ENCODE peak calls at places on chromosomes 12 and 14, in ten cellular contexts. One of them, this sample, is unnamed.

GRCh38 chr14:104311358-104311757 is 173.0 kb downstream of the KIF26A start:
- DNase-seq in brain microvascular endothelial cell: no peak
- DNase-seq in heart right ventricle: no peak
- DNase-seq in CD8-positive, alpha-beta memory T cell: no peak
- DNase-seq in endodermal cell: no peak
- DNase-seq in lower leg skin: no peak
- DNase-seq in CD8-positive, alpha-beta T cell: no peak
- DNase-seq in stomach: no peak
- DNase-seq in heart left ventricle: no peak
- DNase-seq in transverse colon: no peak
- DNase-seq in this sample: no peak

GRCh38 chr12:79689477-79690155 is 1.1 kb downstream of the PAWR start:
- DNase-seq in endodermal cell: peak
- DNase-seq in CD8-positive, alpha-beta T cell: no peak
- DNase-seq in lower leg skin: peak
- DNase-seq in heart left ventricle: peak
- DNase-seq in stomach: peak
- DNase-seq in heart right ventricle: peak
- DNase-seq in transverse colon: peak
- DNase-seq in CD8-positive, alpha-beta memory T cell: no peak
- DNase-seq in brain microvascular endothelial cell: peak
- DNase-seq in this sample: peak

GRCh38 chr12:48197549-48197966 is 5.5 kb downstream of the OR10AD1 start:
- DNase-seq in heart right ventricle: no peak
- DNase-seq in stomach: no peak
- DNase-seq in endodermal cell: no peak
- DNase-seq in transverse colon: no peak
- DNase-seq in lower leg skin: no peak
- DNase-seq in heart left ventricle: no peak
- DNase-seq in CD8-positive, alpha-beta memory T cell: no peak
- DNase-seq in CD8-positive, alpha-beta T cell: no peak
- DNase-seq in brain microvascular endothelial cell: peak
- DNase-seq in this sample: peak

GRCh38 chr14:60757617-60758016 is 23.1 kb downstream of the MNAT1 start:
- DNase-seq in lower leg skin: no peak
- DNase-seq in heart left ventricle: no peak
- DNase-seq in transverse colon: no peak
- DNase-seq in stomach: no peak
- DNase-seq in heart right ventricle: no peak
- DNase-seq in CD8-positive, alpha-beta memory T cell: no peak
- DNase-seq in brain microvascular endothelial cell: no peak
- DNase-seq in endodermal cell: no peak
- DNase-seq in CD8-positive, alpha-beta T cell: no peak
- DNase-seq in this sample: peak

GRCh38 chr14:24921903-24922302 is 128.0 kb downstream of the STXBP6 start:
- DNase-seq in endodermal cell: no peak
- DNase-seq in CD8-positive, alpha-beta T cell: no peak
- DNase-seq in lower leg skin: no peak
- DNase-seq in CD8-positive, alpha-beta memory T cell: no peak
- DNase-seq in brain microvascular endothelial cell: peak
- DNase-seq in heart right ventricle: no peak
- DNase-seq in stomach: no peak
- DNase-seq in heart left ventricle: no peak
- DNase-seq in transverse colon: no peak
- DNase-seq in this sample: peak

GRCh38 chr12:95480230-95480629 is 6.3 kb downstream of the METAP2 start:
- DNase-seq in transverse colon: no peak
- DNase-seq in endodermal cell: no peak
- DNase-seq in stomach: no peak
- DNase-seq in heart right ventricle: no peak
- DNase-seq in heart left ventricle: no peak
- DNase-seq in CD8-positive, alpha-beta T cell: no peak
- DNase-seq in CD8-positive, alpha-beta memory T cell: no peak
- DNase-seq in lower leg skin: no peak
- DNase-seq in brain microvascular endothelial cell: peak
- DNase-seq in this sample: no peak

GRCh38 chr14:76662580-76662979 is 98.7 kb upstream of the VASH1 start:
- DNase-seq in stomach: no peak
- DNase-seq in heart right ventricle: no peak
- DNase-seq in lower leg skin: no peak
- DNase-seq in brain microvascular endothelial cell: no peak
- DNase-seq in endodermal cell: no peak
- DNase-seq in CD8-positive, alpha-beta memory T cell: no peak
- DNase-seq in CD8-positive, alpha-beta T cell: no peak
- DNase-seq in heart left ventricle: no peak
- DNase-seq in transverse colon: no peak
- DNase-seq in this sample: no peak

GRCh38 chr14:100304825-100305445 is 1.3 kb downstream of the SLC25A29 start:
- DNase-seq in CD8-positive, alpha-beta T cell: no peak
- DNase-seq in lower leg skin: peak
- DNase-seq in stomach: peak
- DNase-seq in transverse colon: peak
- DNase-seq in heart right ventricle: peak
- DNase-seq in heart left ventricle: no peak
- DNase-seq in CD8-positive, alpha-beta memory T cell: no peak
- DNase-seq in brain microvascular endothelial cell: no peak
- DNase-seq in endodermal cell: peak
- DNase-seq in this sample: peak

GRCh38 chr12:93136243-93137015 is 207.3 kb upstream of the EEA1 start:
- DNase-seq in CD8-positive, alpha-beta T cell: no peak
- DNase-seq in lower leg skin: no peak
- DNase-seq in transverse colon: no peak
- DNase-seq in heart right ventricle: no peak
- DNase-seq in heart left ventricle: no peak
- DNase-seq in stomach: no peak
- DNase-seq in endodermal cell: no peak
- DNase-seq in brain microvascular endothelial cell: no peak
- DNase-seq in CD8-positive, alpha-beta memory T cell: no peak
- DNase-seq in this sample: no peak

GRCh38 chr12:89357297-89357730 is 5.0 kb upstream of the DUSP6 start:
- DNase-seq in CD8-positive, alpha-beta memory T cell: no peak
- DNase-seq in lower leg skin: no peak
- DNase-seq in heart right ventricle: no peak
- DNase-seq in brain microvascular endothelial cell: no peak
- DNase-seq in stomach: no peak
- DNase-seq in endodermal cell: peak
- DNase-seq in heart left ventricle: no peak
- DNase-seq in transverse colon: no peak
- DNase-seq in CD8-positive, alpha-beta T cell: no peak
- DNase-seq in this sample: no peak

GRCh38 chr12:810635-811415 is 58.4 kb downstream of the WNK1 start:
- DNase-seq in CD8-positive, alpha-beta memory T cell: no peak
- DNase-seq in brain microvascular endothelial cell: no peak
- DNase-seq in lower leg skin: no peak
- DNase-seq in heart left ventricle: no peak
- DNase-seq in heart right ventricle: no peak
- DNase-seq in CD8-positive, alpha-beta T cell: no peak
- DNase-seq in stomach: no peak
- DNase-seq in endodermal cell: no peak
- DNase-seq in transverse colon: no peak
- DNase-seq in this sample: peak

GRCh38 chr12:77049767-77050353 is 15.5 kb downstream of the E2F7 start:
- DNase-seq in CD8-positive, alpha-beta T cell: no peak
- DNase-seq in heart right ventricle: peak
- DNase-seq in transverse colon: no peak
- DNase-seq in lower leg skin: no peak
- DNase-seq in heart left ventricle: no peak
- DNase-seq in endodermal cell: no peak
- DNase-seq in CD8-positive, alpha-beta memory T cell: peak
- DNase-seq in brain microvascular endothelial cell: peak
- DNase-seq in stomach: no peak
- DNase-seq in this sample: peak

GRCh38 chr14:102217987-102218421 is 78.3 kb downstream of the WDR20 start:
- DNase-seq in transverse colon: no peak
- DNase-seq in CD8-positive, alpha-beta T cell: no peak
- DNase-seq in heart right ventricle: no peak
- DNase-seq in stomach: no peak
- DNase-seq in endodermal cell: no peak
- DNase-seq in CD8-positive, alpha-beta memory T cell: no peak
- DNase-seq in heart left ventricle: no peak
- DNase-seq in brain microvascular endothelial cell: no peak
- DNase-seq in lower leg skin: no peak
- DNase-seq in this sample: no peak

GRCh38 chr14:86237733-86238132 is 707.8 kb downstream of the FLRT2 start:
- DNase-seq in heart right ventricle: no peak
- DNase-seq in heart left ventricle: no peak
- DNase-seq in transverse colon: no peak
- DNase-seq in stomach: no peak
- DNase-seq in CD8-positive, alpha-beta T cell: no peak
- DNase-seq in brain microvascular endothelial cell: no peak
- DNase-seq in CD8-positive, alpha-beta memory T cell: no peak
- DNase-seq in endodermal cell: peak
- DNase-seq in lower leg skin: no peak
- DNase-seq in this sample: no peak
- H3K4me3 ChIP-seq in heart right ventricle: no peak
- H3K4me3 ChIP-seq in heart left ventricle: no peak
- H3K4me3 ChIP-seq in transverse colon: no peak
- H3K4me3 ChIP-seq in stomach: no peak
- H3K4me3 ChIP-seq in CD8-positive, alpha-beta T cell: no peak
- H3K4me3 ChIP-seq in brain microvascular endothelial cell: no peak
- H3K4me3 ChIP-seq in CD8-positive, alpha-beta memory T cell: no peak
- H3K4me3 ChIP-seq in endodermal cell: no peak
- H3K4me3 ChIP-seq in lower leg skin: no peak
- H3K4me3 ChIP-seq in this sample: no peak

GRCh38 chr14:52318057-52318456 is 3.9 kb downstream of the PTGER2 start:
- DNase-seq in CD8-positive, alpha-beta T cell: no peak
- DNase-seq in lower leg skin: no peak
- DNase-seq in brain microvascular endothelial cell: no peak
- DNase-seq in endodermal cell: no peak
- DNase-seq in stomach: no peak
- DNase-seq in transverse colon: no peak
- DNase-seq in heart left ventricle: no peak
- DNase-seq in heart right ventricle: no peak
- DNase-seq in CD8-positive, alpha-beta memory T cell: no peak
- DNase-seq in this sample: no peak
- H3K4me3 ChIP-seq in CD8-positive, alpha-beta T cell: peak
- H3K4me3 ChIP-seq in lower leg skin: no peak
- H3K4me3 ChIP-seq in brain microvascular endothelial cell: no peak
- H3K4me3 ChIP-seq in endodermal cell: no peak
- H3K4me3 ChIP-seq in stomach: peak
- H3K4me3 ChIP-seq in transverse colon: no peak
- H3K4me3 ChIP-seq in heart left ventricle: no peak
- H3K4me3 ChIP-seq in heart right ventricle: no peak
- H3K4me3 ChIP-seq in CD8-positive, alpha-beta memory T cell: peak
- H3K4me3 ChIP-seq in this sample: peak

GRCh38 chr12:33438890-33439586 is 581 bp downstream of the SYT10 start:
- DNase-seq in heart right ventricle: no peak
- DNase-seq in lower leg skin: no peak
- DNase-seq in endodermal cell: peak
- DNase-seq in CD8-positive, alpha-beta memory T cell: no peak
- DNase-seq in brain microvascular endothelial cell: no peak
- DNase-seq in CD8-positive, alpha-beta T cell: no peak
- DNase-seq in stomach: no peak
- DNase-seq in transverse colon: no peak
- DNase-seq in heart left ventricle: peak
- DNase-seq in this sample: peak
- H3K4me3 ChIP-seq in heart right ventricle: peak
- H3K4me3 ChIP-seq in lower leg skin: peak
- H3K4me3 ChIP-seq in endodermal cell: peak
- H3K4me3 ChIP-seq in CD8-positive, alpha-beta memory T cell: no peak
- H3K4me3 ChIP-seq in brain microvascular endothelial cell: peak
- H3K4me3 ChIP-seq in CD8-positive, alpha-beta T cell: no peak
- H3K4me3 ChIP-seq in stomach: peak
- H3K4me3 ChIP-seq in transverse colon: peak
- H3K4me3 ChIP-seq in heart left ventricle: peak
- H3K4me3 ChIP-seq in this sample: peak

GRCh38 chr12:27610380-27610779 is 85.9 kb upstream of the REP15 start:
- DNase-seq in heart right ventricle: no peak
- DNase-seq in endodermal cell: no peak
- DNase-seq in CD8-positive, alpha-beta T cell: no peak
- DNase-seq in brain microvascular endothelial cell: no peak
- DNase-seq in CD8-positive, alpha-beta memory T cell: no peak
- DNase-seq in stomach: no peak
- DNase-seq in transverse colon: no peak
- DNase-seq in lower leg skin: no peak
- DNase-seq in heart left ventricle: no peak
- DNase-seq in this sample: peak
- H3K4me3 ChIP-seq in heart right ventricle: no peak
- H3K4me3 ChIP-seq in endodermal cell: no peak
- H3K4me3 ChIP-seq in CD8-positive, alpha-beta T cell: no peak
- H3K4me3 ChIP-seq in brain microvascular endothelial cell: no peak
- H3K4me3 ChIP-seq in CD8-positive, alpha-beta memory T cell: no peak
- H3K4me3 ChIP-seq in stomach: no peak
- H3K4me3 ChIP-seq in transverse colon: no peak
- H3K4me3 ChIP-seq in lower leg skin: no peak
- H3K4me3 ChIP-seq in heart left ventricle: no peak
- H3K4me3 ChIP-seq in this sample: no peak

GRCh38 chr12:110741795-110742717 is 635 bp downstream of the PPP1CC start:
- DNase-seq in CD8-positive, alpha-beta memory T cell: peak
- DNase-seq in brain microvascular endothelial cell: peak
- DNase-seq in lower leg skin: no peak
- DNase-seq in CD8-positive, alpha-beta T cell: no peak
- DNase-seq in transverse colon: peak
- DNase-seq in endodermal cell: no peak
- DNase-seq in stomach: peak
- DNase-seq in heart left ventricle: no peak
- DNase-seq in heart right ventricle: peak
- DNase-seq in this sample: peak

GRCh38 chr12:110744176-110744575 is 1.5 kb upstream of the PPP1CC start:
- DNase-seq in brain microvascular endothelial cell: peak
- DNase-seq in CD8-positive, alpha-beta memory T cell: no peak
- DNase-seq in heart left ventricle: no peak
- DNase-seq in stomach: no peak
- DNase-seq in endodermal cell: no peak
- DNase-seq in CD8-positive, alpha-beta T cell: no peak
- DNase-seq in lower leg skin: peak
- DNase-seq in heart right ventricle: no peak
- DNase-seq in transverse colon: no peak
- DNase-seq in this sample: peak

GRCh38 chr12:110742718-110743570 is at the start of gene PPP1CC:
- DNase-seq in CD8-positive, alpha-beta T cell: peak
- DNase-seq in transverse colon: peak
- DNase-seq in heart left ventricle: peak
- DNase-seq in endodermal cell: peak
- DNase-seq in brain microvascular endothelial cell: peak
- DNase-seq in CD8-positive, alpha-beta memory T cell: peak
- DNase-seq in stomach: peak
- DNase-seq in lower leg skin: peak
- DNase-seq in heart right ventricle: peak
- DNase-seq in this sample: peak

GRCh38 chr12:110744697-110745264 is 2.1 kb upstream of the PPP1CC start:
- DNase-seq in transverse colon: peak
- DNase-seq in heart left ventricle: no peak
- DNase-seq in stomach: peak
- DNase-seq in CD8-positive, alpha-beta memory T cell: no peak
- DNase-seq in brain microvascular endothelial cell: no peak
- DNase-seq in lower leg skin: no peak
- DNase-seq in endodermal cell: peak
- DNase-seq in CD8-positive, alpha-beta T cell: no peak
- DNase-seq in heart right ventricle: no peak
- DNase-seq in this sample: no peak

DNA sequence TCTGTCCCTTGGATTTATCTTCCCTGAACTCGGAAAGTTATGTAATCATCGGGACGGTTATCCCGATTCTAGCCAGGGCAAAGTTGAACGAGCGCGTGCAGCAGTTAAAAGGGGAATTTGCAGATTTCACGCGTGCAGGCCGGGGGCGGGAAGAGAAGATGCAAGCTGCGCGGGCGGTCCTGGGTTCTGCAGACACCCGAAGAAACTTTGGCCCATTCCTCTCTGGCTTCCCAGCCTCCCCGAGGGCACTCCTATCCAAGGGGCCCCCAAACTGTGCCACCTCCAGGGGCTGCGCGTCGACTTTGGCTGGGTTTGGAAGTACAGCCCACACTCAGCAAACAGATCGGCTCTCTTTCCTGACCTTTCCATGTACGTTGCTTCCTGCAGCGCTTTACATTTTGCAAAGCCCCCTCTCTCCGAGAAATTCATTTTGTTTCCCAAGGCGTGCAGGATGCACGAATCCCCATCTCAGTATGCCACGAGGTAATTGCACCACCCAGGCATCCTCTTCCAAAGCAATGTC is 941 bp upstream of the PPP1CC start:
- DNase-seq in stomach: no peak
- DNase-seq in CD8-positive, alpha-beta T cell: no peak
- DNase-seq in heart left ventricle: peak
- DNase-seq in brain microvascular endothelial cell: no peak
- DNase-seq in transverse colon: peak
- DNase-seq in CD8-positive, alpha-beta memory T cell: no peak
- DNase-seq in endodermal cell: peak
- DNase-seq in lower leg skin: peak
- DNase-seq in heart right ventricle: peak
- DNase-seq in this sample: peak
- H3K4me3 ChIP-seq in stomach: peak
- H3K4me3 ChIP-seq in CD8-positive, alpha-beta T cell: no peak
- H3K4me3 ChIP-seq in heart left ventricle: peak
- H3K4me3 ChIP-seq in brain microvascular endothelial cell: peak
- H3K4me3 ChIP-seq in transverse colon: no peak
- H3K4me3 ChIP-seq in CD8-positive, alpha-beta memory T cell: peak
- H3K4me3 ChIP-seq in endodermal cell: peak
- H3K4me3 ChIP-seq in lower leg skin: no peak
- H3K4me3 ChIP-seq in heart right ventricle: no peak
- H3K4me3 ChIP-seq in this sample: peak